ENCODE peak calls at places on chromosomes 12 and 14, in six cellular contexts. J is CD8-positive, alpha-beta T cell; F is lung; C is uterus; N is Peyer's patch; K is ascending aorta. Y is an unnamed sample.

GRCh38 chr12:64304571-64304970 is 82.5 kb upstream of the KICS2 start:
- DNase-seq in J (no peak), F (no peak), C (no peak), N (no peak), K (no peak), Y (no peak)

GRCh38 chr14:55458800-55459577 is 18.6 kb upstream of the TBPL2 start:
- DNase-seq in J (no peak), F (no peak), C (no peak), N (no peak), K (no peak), Y (no peak)

GRCh38 chr12:15393037-15393436 is 70.7 kb downstream of the PTPRO start:
- DNase-seq in J (no peak), F (no peak), C (no peak), N (no peak), K (no peak), Y (no peak)

GRCh38 chr12:110906088-110906487 is 14.3 kb downstream of the MYL2 start:
- DNase-seq in J (no peak), F (no peak), C (no peak), N (no peak), K (no peak), Y (no peak)

GRCh38 chr14:38786921-38787320 is 316.1 kb downstream of the SEC23A start:
- DNase-seq in J (no peak), F (no peak), C (no peak), N (no peak), K (no peak), Y (no peak)

GRCh38 chr14:74488788-74489397 is 4.2 kb downstream of the NPC2 start:
- DNase-seq in J (no peak), F (no peak), C (no peak), N (no peak), K (no peak), Y (no peak)

GRCh38 chr12:16526693-16527092 is 79.3 kb downstream of the LMO3 start:
- DNase-seq in J (no peak), F (no peak), C (peak), N (no peak), K (no peak), Y (no peak)

GRCh38 chr12:39272934-39273770 is 169.8 kb downstream of the KIF21A start:
- DNase-seq in J (no peak), F (no peak), C (no peak), N (no peak), K (no peak), Y (no peak)

GRCh38 chr14:69493791-69494190 is 9.3 kb downstream of the PLEKHD1 start:
- DNase-seq in J (no peak), F (no peak), C (no peak), N (no peak), K (no peak), Y (no peak)

GRCh38 chr14:20262642-20263128 is 23.6 kb downstream of the OR11H4 start:
- DNase-seq in J (no peak), F (no peak), C (no peak), N (no peak), K (no peak), Y (no peak)

GRCh38 chr14:104130974-104131651 is 7.3 kb upstream of the KIF26A start:
- DNase-seq in J (no peak), F (peak), C (no peak), N (no peak), K (peak), Y (no peak)

GRCh38 chr12:126038434-126038833 is 973.2 kb downstream of the AACS start:
- DNase-seq in J (no peak), F (no peak), C (no peak), N (no peak), K (no peak), Y (no peak)

GRCh38 chr14:102949062-102949800 is 26.8 kb downstream of the AMN start:
- DNase-seq in J (peak), F (no peak), C (no peak), N (peak), K (no peak), Y (no peak)

GRCh38 chr12:7374423-7375144 is 69.4 kb downstream of the CD163L1 start:
- DNase-seq in J (no peak), F (no peak), C (no peak), N (no peak), K (no peak), Y (no peak)

GRCh38 chr12:116996648-116997047 is 85.9 kb downstream of the FBXW8 start:
- DNase-seq in J (no peak), F (no peak), C (no peak), N (no peak), K (no peak), Y (no peak)

GRCh38 chr12:74539261-74539660 is 1.6 kb downstream of the ATXN7L3B start:
- DNase-seq in J (no peak), F (no peak), C (no peak), N (no peak), K (no peak), Y (no peak)

GRCh38 chr12:74537707-74538385 is at the start of gene ATXN7L3B:
- DNase-seq in J (peak), F (peak), C (peak), N (peak), K (peak), Y (peak)

GRCh38 chr12:74539765-74540526 is 2.3 kb downstream of the ATXN7L3B start:
- DNase-seq in J (no peak), F (no peak), C (no peak), N (no peak), K (no peak), Y (no peak)

GRCh38 chr12:74537126-74537706 is 419 bp upstream of the ATXN7L3B start:
- DNase-seq in J (no peak), F (no peak), C (no peak), N (no peak), K (no peak), Y (no peak)

DNA sequence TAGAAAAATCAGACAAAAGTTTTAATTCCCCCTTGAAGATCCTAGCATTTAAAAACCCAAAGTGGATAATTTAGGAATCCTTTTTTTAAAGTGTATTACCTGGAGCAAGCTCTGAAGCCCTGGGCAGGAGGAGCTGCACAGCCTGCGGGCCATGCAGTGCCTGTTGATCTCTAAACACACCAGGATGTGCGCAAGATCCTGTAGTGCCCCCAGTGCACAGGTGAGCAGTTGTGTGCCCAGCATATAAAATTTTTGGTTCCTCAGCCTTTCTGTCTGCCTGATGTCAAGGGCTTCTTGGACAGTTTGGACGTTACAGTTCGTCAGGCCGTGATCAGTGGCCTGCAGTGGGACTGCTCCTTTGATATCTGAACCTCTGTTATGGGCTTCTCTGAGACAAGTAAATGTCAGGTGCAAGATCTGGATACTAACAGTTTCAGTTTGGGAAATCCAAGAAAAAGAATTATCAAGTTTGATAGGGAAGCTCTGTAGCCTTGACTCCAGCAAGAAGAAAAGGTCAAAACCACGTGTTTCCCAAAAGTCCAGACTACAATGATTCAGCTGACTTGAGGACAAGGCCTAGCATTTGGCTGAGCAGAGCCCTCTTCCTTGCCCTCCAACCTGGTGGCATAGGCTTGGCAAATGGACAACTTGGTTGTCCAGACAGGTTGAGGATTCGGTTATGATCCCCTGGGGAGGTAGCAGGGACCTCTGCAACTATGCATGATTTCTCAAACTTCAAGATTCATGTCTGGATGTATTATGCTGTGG is 1.0 kb downstream of the ATXN7L3B start:
- DNase-seq in J (peak), F (no peak), C (no peak), N (peak), K (no peak), Y (no peak)
- TF ChIP-seq CTCF in J (no peak), F (no peak), C (no peak), N (no peak), K (no peak), Y (no peak)

DNA sequence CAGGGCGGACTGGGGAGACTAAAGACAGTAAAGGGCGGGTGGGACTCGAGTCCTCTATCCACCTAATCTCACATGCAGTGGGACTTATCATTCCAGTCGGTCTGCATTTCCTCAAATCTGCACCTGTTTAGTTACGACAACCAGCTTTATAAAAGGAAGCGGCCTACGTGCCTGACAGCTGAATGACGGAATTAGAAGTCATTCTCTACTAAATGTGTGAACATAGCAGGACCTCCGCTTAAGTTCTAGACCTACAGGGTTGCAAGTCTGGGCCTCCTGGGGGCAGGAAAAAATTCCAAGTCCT is 109.8 kb upstream of the EGLN3 start:
- DNase-seq in J (no peak), F (no peak), C (no peak), N (no peak), K (no peak), Y (no peak)
- H3K4me3 ChIP-seq in J (peak), F (no peak), C (peak), N (peak), K (peak), Y (peak)

GRCh38 chr14:22897357-22897756 is 14.3 kb downstream of the REM2 start:
- DNase-seq in J (no peak), F (no peak), C (no peak), N (no peak), K (no peak), Y (no peak)

GRCh38 chr14:22893706-22894105 is 10.7 kb downstream of the REM2 start:
- DNase-seq in J (no peak), F (no peak), C (no peak), N (no peak), K (no peak), Y (no peak)

GRCh38 chr14:22896760-22897159 is 13.7 kb downstream of the REM2 start:
- DNase-seq in J (no peak), F (no peak), C (no peak), N (no peak), K (no peak), Y (no peak)

GRCh38 chr14:22896351-22896750 is 13.3 kb downstream of the REM2 start:
- DNase-seq in J (no peak), F (no peak), C (no peak), N (no peak), K (no peak), Y (no peak)

DNA sequence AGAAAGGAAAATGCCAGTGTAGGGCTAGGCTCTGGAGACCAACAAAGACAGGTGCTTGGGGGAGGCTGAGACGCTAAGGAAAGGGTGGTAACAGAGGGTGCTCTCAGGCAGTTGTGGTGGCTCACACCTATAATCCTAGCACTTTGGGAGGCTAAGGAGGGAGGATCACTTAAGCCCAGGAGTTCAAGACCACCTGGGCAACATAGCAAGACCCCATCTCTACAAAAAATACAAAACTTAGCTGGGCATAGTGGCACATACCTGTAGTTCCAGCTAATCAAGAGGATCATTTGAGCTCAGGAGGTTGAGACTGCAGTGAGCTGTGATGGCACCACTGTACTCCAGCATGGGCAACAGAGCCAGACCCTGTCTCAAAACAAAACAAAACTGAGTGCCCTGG is 12.4 kb downstream of the REM2 start:
- DNase-seq in J (no peak), F (no peak), C (no peak), N (no peak), K (no peak), Y (no peak)
- H3K27ac ChIP-seq in J (no peak), F (no peak), C (no peak), N (no peak), K (no peak), Y (no peak)

GRCh38 chr14:34062353-34062973 is 111.6 kb upstream of the EGLN3 start:
- DNase-seq in J (no peak), F (no peak), C (no peak), N (no peak), K (no peak), Y (no peak)

GRCh38 chr14:34063042-34063441 is 112.2 kb upstream of the EGLN3 start:
- DNase-seq in J (no peak), F (no peak), C (no peak), N (no peak), K (no peak), Y (no peak)

GRCh38 chr14:34058510-34058909 is 107.6 kb upstream of the EGLN3 start:
- DNase-seq in J (no peak), F (peak), C (no peak), N (no peak), K (no peak), Y (no peak)

GRCh38 chr14:34059037-34059924 is 108.4 kb upstream of the EGLN3 start:
- DNase-seq in J (no peak), F (peak), C (no peak), N (no peak), K (no peak), Y (no peak)

GRCh38 chr14:34059925-34060746 is 109.3 kb upstream of the EGLN3 start:
- DNase-seq in J (peak), F (peak), C (peak), N (no peak), K (peak), Y (peak)
- TF ChIP-seq CTCF in J (no peak), F (no peak), C (peak), N (peak), K (peak), Y (no peak)

GRCh38 chr14:60232185-60232584 is 16.8 kb upstream of the PPM1A start:
- DNase-seq in J (no peak), F (no peak), C (no peak), N (no peak), K (no peak), Y (no peak)
- H3K4me3 ChIP-seq in J (no peak), F (no peak), C (no peak), N (no peak), K (no peak), Y (no peak)

Y was measured in coronary artery.